ENCODE peak calls at places on chromosome 14, in ten cellular contexts. K is pancreas, Z is ovary, J is Calu3, D is thoracic aorta, O is SK-N-SH, X is nephron progenitor cell, L is mesothelial cell of epicardium, B is lower lobe of right lung, N is cardiac fibroblast. F is an unnamed sample.

GRCh38 chr14:61477845-61478438 is 156.6 kb downstream of the PRKCH start:
- DNase-seq in K (peak), Z (peak), J (peak), D (no peak), O (no peak), X (no peak), L (no peak), B (peak), N (peak), F (peak)

GRCh38 chr14:96272777-96273471 is 16.9 kb downstream of the BDKRB1 start:
- DNase-seq in K (no peak), Z (no peak), J (no peak), D (no peak), O (no peak), X (no peak), L (no peak), B (no peak), N (no peak), F (no peak)

GRCh38 chr14:95072310-95072709 is 85.0 kb downstream of the DICER1 start:
- DNase-seq in K (no peak), Z (no peak), J (no peak), D (no peak), O (no peak), X (no peak), L (no peak), B (no peak), N (no peak), F (no peak)

GRCh38 chr14:85686908-85687307 is 157.0 kb downstream of the FLRT2 start:
- DNase-seq in K (no peak), Z (no peak), J (no peak), D (no peak), O (no peak), X (no peak), L (no peak), B (no peak), N (no peak), F (no peak)

GRCh38 chr14:101495827-101496778 is 65.2 kb upstream of the DIO3 start:
- DNase-seq in K (peak), Z (peak), J (no peak), D (no peak), O (no peak), X (no peak), L (no peak), B (peak), N (no peak), F (no peak)

GRCh38 chr14:64463873-64464272 is 1.4 kb upstream of the AKAP5 start:
- DNase-seq in K (no peak), Z (no peak), J (no peak), D (no peak), O (no peak), X (no peak), L (no peak), B (no peak), N (no peak), F (no peak)

GRCh38 chr14:24308342-24309124 is 756 bp upstream of the CIDEB start:
- DNase-seq in K (peak), Z (no peak), J (no peak), D (no peak), O (no peak), X (no peak), L (no peak), B (peak), N (no peak), F (no peak)

GRCh38 chr14:88729159-88729558 is 63.6 kb downstream of the EML5 start:
- DNase-seq in K (no peak), Z (no peak), J (no peak), D (no peak), O (peak), X (no peak), L (no peak), B (no peak), N (peak), F (no peak)

GRCh38 chr14:95240859-95241813 is 78.6 kb downstream of the CLMN start:
- DNase-seq in K (no peak), Z (no peak), J (no peak), D (no peak), O (peak), X (no peak), L (no peak), B (no peak), N (no peak), F (no peak)

GRCh38 chr14:64728856-64729255 is 24.6 kb downstream of the PLEKHG3 start:
- DNase-seq in K (no peak), Z (no peak), J (no peak), D (no peak), O (no peak), X (no peak), L (no peak), B (no peak), N (no peak), F (no peak)

GRCh38 chr14:49505026-49505766 is 81.0 kb downstream of the RPS29 start:
- DNase-seq in K (no peak), Z (no peak), J (peak), D (no peak), O (no peak), X (no peak), L (no peak), B (no peak), N (no peak), F (no peak)

GRCh38 chr14:20477211-20477876 is 8.1 kb downstream of the PNP start:
- DNase-seq in K (no peak), Z (no peak), J (no peak), D (no peak), O (peak), X (no peak), L (no peak), B (peak), N (peak), F (peak)

GRCh38 chr14:97602438-97603117 is 805.4 kb downstream of the VRK1 start:
- DNase-seq in K (no peak), Z (no peak), J (no peak), D (no peak), O (no peak), X (no peak), L (no peak), B (no peak), N (no peak), F (no peak)

DNA sequence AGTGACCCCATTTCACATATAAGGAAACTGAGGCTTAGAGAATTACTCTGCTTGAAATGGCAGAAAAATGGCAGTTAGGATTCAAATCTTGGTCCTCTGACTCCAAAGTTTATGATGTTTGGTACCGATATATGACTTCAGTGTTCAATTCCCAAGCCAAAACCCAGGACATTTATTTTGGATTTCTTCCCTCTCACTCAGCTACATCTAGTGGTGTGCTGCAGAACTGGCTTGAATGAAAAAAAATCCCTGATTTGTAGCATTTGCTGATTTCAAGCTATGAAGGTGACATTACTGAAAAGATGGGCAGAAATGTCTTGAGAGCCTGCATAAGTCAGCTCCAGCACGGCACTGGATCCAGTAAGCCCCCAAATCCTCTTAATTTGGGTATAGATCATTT is 106.4 kb downstream of the EFCAB11 start:
- DNase-seq in K (no peak), Z (no peak), J (no peak), D (no peak), O (no peak), X (no peak), L (no peak), B (no peak), N (peak), F (peak)
- TF ChIP-seq CTCF in K (no peak), Z (no peak), J (no peak), D (peak), O (peak), X (no peak), L (no peak), B (no peak), N (peak), F (peak)

DNA sequence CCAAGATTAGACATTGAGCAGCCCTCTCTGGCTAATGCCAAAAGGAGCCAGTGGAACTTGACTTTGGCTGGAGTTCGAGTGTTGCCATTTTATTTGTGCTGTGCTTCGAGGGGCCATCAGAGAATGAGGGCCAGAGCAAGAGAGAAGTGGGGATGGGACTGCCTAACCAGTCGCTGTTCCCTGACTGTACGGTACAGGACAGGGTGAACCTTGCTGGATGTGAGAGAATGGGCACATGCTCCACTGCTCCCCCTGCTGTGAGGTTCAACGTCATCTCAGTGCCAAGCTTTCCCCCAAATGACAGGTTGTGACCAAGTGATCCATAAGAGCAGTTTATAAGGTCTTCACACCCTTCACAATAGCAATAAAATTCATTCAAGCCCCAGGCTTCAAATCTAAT is 55.1 kb upstream of the BCL11B start:
- DNase-seq in K (no peak), Z (no peak), J (no peak), D (no peak), O (peak), X (no peak), L (no peak), B (no peak), N (no peak), F (no peak)
- TF ChIP-seq CTCF in K (no peak), Z (no peak), J (no peak), D (no peak), O (no peak), X (no peak), L (no peak), B (no peak), N (no peak), F (no peak)

GRCh38 chr14:60324837-60325236 is 75.8 kb downstream of the PPM1A start:
- DNase-seq in K (no peak), Z (no peak), J (no peak), D (no peak), O (no peak), X (no peak), L (no peak), B (no peak), N (no peak), F (no peak)

GRCh38 chr14:60328588-60328987 is 79.6 kb downstream of the PPM1A start:
- DNase-seq in K (no peak), Z (no peak), J (no peak), D (no peak), O (peak), X (no peak), L (no peak), B (no peak), N (no peak), F (no peak)

GRCh38 chr14:60331201-60332045 is 82.4 kb downstream of the PPM1A start:
- DNase-seq in K (peak), Z (peak), J (peak), D (no peak), O (peak), X (peak), L (peak), B (peak), N (peak), F (peak)

GRCh38 chr14:60326274-60326673 is 77.3 kb downstream of the PPM1A start:
- DNase-seq in K (no peak), Z (no peak), J (no peak), D (no peak), O (no peak), X (no peak), L (no peak), B (no peak), N (no peak), F (no peak)

DNA sequence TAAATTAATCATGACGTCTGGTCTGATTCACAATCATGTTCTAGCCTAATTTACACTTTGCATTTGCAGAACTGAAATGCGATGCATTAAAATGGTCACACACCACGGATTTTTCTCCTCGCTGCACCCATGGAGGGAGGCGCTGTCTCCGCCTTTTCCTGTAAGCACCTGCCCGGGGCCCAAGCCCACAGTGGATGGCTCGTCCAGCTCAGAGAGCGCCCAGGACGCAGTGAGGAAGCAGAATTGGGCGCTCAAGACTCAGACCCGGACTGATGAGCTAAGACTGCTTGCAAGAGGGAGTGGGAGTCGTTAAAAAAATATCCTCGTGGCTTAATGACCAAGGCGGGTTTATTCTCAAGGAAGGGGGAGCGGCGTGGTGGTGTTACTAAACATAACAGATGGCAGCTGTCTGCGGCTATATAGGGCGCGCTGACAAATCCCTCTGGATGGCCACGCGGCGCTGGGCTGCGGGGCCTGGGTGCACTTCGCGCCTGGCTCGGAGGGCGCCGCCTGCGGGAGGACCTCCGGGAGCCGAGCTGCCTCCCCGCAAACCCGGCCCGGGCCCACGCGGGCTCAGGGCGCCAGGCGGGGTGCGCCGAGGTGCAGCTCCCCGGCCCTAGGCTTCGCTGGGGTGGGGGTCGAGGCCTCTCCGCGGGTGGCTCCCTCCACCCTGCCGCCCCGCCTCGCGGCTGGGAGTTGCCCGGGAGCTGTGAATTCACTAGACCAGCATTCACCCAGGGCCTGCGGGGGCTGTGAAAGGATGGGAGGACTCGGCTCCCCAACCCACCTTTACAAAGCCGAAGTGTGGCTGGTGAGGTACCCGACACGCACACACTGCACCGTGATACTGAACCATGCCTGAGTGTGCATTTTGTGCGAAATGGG is 78.7 kb downstream of the PPM1A start:
- DNase-seq in K (peak), Z (no peak), J (peak), D (no peak), O (peak), X (peak), L (peak), B (peak), N (no peak), F (peak)
- TF ChIP-seq CTCF in K (no peak), Z (no peak), J (no peak), D (no peak), O (no peak), X (no peak), L (no peak), B (no peak), N (no peak), F (peak)

DNA sequence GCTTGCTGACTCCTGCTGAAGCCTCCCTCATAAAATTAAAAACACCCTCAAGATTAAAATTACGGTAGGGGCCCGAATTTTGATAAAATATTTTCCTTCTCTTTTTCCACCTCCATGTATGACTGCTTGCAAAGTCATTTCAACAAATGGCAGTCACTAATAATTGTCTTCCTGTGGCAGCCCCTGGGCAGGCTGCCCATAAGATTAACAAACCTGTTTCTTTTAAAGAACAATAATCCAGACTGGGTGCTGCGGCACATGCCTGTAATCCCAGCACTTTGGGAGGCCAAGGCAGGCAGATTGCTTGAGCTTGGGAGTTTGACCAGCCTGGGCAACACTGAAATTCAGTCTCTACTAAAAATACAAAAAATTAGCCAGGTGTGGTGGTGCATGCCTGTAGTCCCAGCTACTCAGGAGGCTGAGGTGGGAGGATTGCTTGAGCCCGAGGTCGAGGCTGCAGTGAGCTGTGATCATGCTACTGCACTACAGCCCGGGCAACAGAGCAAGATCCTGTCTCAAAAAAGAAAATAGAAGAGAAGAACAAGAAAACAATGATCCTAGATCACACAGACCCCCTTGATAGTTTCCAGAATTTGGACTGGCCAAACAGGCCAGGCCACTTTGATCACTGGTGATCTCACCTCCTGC is 8.7 kb downstream of the SAV1 start:
- DNase-seq in K (peak), Z (no peak), J (peak), D (no peak), O (no peak), X (no peak), L (no peak), B (no peak), N (peak), F (no peak)
- TF ChIP-seq CTCF in K (no peak), Z (no peak), J (no peak), D (no peak), O (no peak), X (no peak), L (no peak), B (no peak), N (no peak), F (no peak)

DNA sequence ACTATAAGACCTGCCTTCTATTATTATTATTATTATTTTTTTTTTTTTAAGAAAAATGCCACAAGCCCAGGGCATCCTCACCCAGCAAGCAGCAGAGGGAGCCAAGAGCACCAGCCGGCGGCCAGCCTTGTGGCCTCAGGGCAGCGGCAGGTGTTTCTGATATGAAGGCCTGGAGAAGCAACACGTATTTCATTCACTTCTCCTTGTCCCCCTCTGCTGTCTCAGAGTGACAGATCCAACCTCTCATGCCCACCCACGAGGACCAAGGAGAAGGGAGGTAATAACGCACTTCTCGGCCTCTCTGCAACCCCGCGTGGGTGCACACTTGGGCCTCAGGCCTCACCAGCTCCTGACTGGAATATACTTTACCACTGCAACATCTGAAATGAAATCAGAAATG is 25.4 kb downstream of the CDC42BPB start:
- DNase-seq in K (no peak), Z (no peak), J (peak), D (no peak), O (peak), X (no peak), L (no peak), B (no peak), N (no peak), F (no peak)
- TF ChIP-seq CTCF in K (no peak), Z (no peak), J (peak), D (no peak), O (peak), X (no peak), L (no peak), B (no peak), N (no peak), F (peak)

GRCh38 chr14:72632727-72633126 is 261.2 kb downstream of the DPF3 start:
- DNase-seq in K (no peak), Z (no peak), J (no peak), D (no peak), O (no peak), X (no peak), L (no peak), B (no peak), N (no peak), F (no peak)

GRCh38 chr14:72633551-72633950 is 260.4 kb downstream of the DPF3 start:
- DNase-seq in K (no peak), Z (no peak), J (no peak), D (no peak), O (no peak), X (no peak), L (no peak), B (no peak), N (no peak), F (no peak)

GRCh38 chr14:72636094-72636493 is 257.8 kb downstream of the DPF3 start:
- DNase-seq in K (no peak), Z (no peak), J (no peak), D (no peak), O (no peak), X (no peak), L (no peak), B (no peak), N (no peak), F (no peak)

GRCh38 chr14:72636871-72637270 is 257.0 kb downstream of the DPF3 start:
- DNase-seq in K (no peak), Z (no peak), J (no peak), D (no peak), O (no peak), X (no peak), L (no peak), B (no peak), N (no peak), F (no peak)

GRCh38 chr14:72634910-72635647 is 258.8 kb downstream of the DPF3 start:
- DNase-seq in K (no peak), Z (no peak), J (no peak), D (no peak), O (no peak), X (no peak), L (no peak), B (no peak), N (no peak), F (no peak)
- TF ChIP-seq CTCF in K (no peak), Z (no peak), J (no peak), D (no peak), O (no peak), X (no peak), L (no peak), B (no peak), N (no peak), F (no peak)

DNA sequence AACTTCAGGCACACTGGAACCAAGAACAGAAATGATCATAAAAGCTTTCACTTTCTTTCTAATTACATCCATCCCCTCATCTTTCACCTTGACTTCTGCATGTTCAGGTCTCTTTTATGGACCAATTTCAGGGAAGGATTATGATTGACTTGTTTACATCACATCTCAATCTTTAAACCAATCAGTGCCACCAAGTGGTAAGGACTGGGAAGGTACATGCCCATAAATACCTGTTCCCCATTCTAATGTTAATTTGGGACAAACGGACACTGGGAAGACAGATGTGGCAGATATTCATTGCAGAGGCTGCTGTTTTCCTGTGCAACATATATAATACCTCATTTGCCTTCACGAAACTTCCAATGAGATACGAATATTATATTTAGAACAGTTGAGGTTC is 978.1 kb downstream of the GALC start:
- DNase-seq in K (no peak), Z (no peak), J (no peak), D (no peak), O (peak), X (no peak), L (no peak), B (no peak), N (no peak), F (no peak)
- TF ChIP-seq CTCF in K (no peak), Z (no peak), J (no peak), D (no peak), O (peak), X (no peak), L (no peak), B (no peak), N (no peak), F (no peak)